ENCODE peak calls at places on chromosomes 7 and 10, in four cellular contexts. G, V, H and F are unnamed samples.

GRCh38 chr7:28354601-28355062 is 57.7 kb upstream of the CREB5 start:
- DNase-seq in G (peak; percentile 95), V (peak; percentile 97), H (no peak), F (peak; percentile 98)

GRCh38 chr7:41877118-41877517 is 174.2 kb upstream of the INHBA start:
- DNase-seq in G (no peak), V (no peak), H (no peak), F (no peak)

GRCh38 chr10:115951242-115951641 is 321.8 kb downstream of the GFRA1 start:
- DNase-seq in G (no peak), V (no peak), H (no peak), F (no peak)

GRCh38 chr7:50837965-50838364 is 55.3 kb upstream of the GRB10 start:
- DNase-seq in G (peak; percentile 92), V (peak; percentile 72), H (no peak), F (no peak)

GRCh38 chr10:35426657-35427056 is 90.3 kb downstream of the CCNY start:
- DNase-seq in G (no peak), V (no peak), H (no peak), F (no peak)

GRCh38 chr10:17685227-17685840 is 41.4 kb downstream of the STAM start:
- DNase-seq in G (no peak), V (no peak), H (no peak), F (no peak)

GRCh38 chr7:85516675-85517074 is 329.8 kb upstream of the SEMA3D start:
- DNase-seq in G (no peak), V (peak; percentile 37), H (no peak), F (no peak)

GRCh38 chr10:96995851-96996250 is 163.8 kb downstream of the LCOR start:
- DNase-seq in G (no peak), V (peak; percentile 29), H (no peak), F (no peak)

GRCh38 chr7:2116086-2116810 is 116.5 kb downstream of the MAD1L1 start:
- DNase-seq in G (no peak), V (no peak), H (peak; percentile 22), F (no peak)

GRCh38 chr7:119720541-119720940 is 552.4 kb upstream of the KCND2 start:
- DNase-seq in G (peak; percentile 82), V (peak; percentile 59), H (no peak), F (peak; percentile 85)

GRCh38 chr7:157405914-157406810 is 69.4 kb downstream of the DNAJB6 start:
- DNase-seq in G (no peak), V (peak; percentile 37), H (no peak), F (no peak)

GRCh38 chr10:62527019-62527827 is 153.1 kb downstream of the ZNF365 start:
- DNase-seq in G (no peak), V (no peak), H (no peak), F (no peak)

GRCh38 chr10:104308439-104308903 is 29.8 kb downstream of the ITPRIP start:
- DNase-seq in G (no peak), V (no peak), H (no peak), F (no peak)

GRCh38 chr10:12768156-12768731 is 233.3 kb downstream of the CCDC3 start:
- DNase-seq in G (peak; percentile 85), V (no peak), H (no peak), F (peak; percentile 65)

GRCh38 chr10:110420401-110421193 is 77.1 kb upstream of the DUSP5 start:
- DNase-seq in G (peak; percentile 34), V (peak; percentile 47), H (no peak), F (no peak)

GRCh38 chr7:95404316-95404715 is 8.1 kb upstream of the PON3 start:
- DNase-seq in G (peak; percentile 69), V (no peak), H (no peak), F (peak; percentile 40)

GRCh38 chr7:69624842-69625637 is 26.8 kb downstream of the AUTS2 start:
- DNase-seq in G (no peak), V (no peak), H (no peak), F (no peak)

GRCh38 chr10:99938563-99938962 is 71.2 kb downstream of the DNMBP start:
- DNase-seq in G (no peak), V (no peak), H (no peak), F (peak; percentile 29)

GRCh38 chr10:69439813-69440506 is 11.3 kb upstream of the TSPAN15 start:
- DNase-seq in G (peak; percentile 28), V (peak; percentile 50), H (peak; percentile 30), F (no peak)

GRCh38 chr7:150357771-150358427 is 10.7 kb upstream of the REPIN1 start:
- DNase-seq in G (peak; percentile 60), V (no peak), H (no peak), F (no peak)

GRCh38 chr7:42373285-42373684 is 136.3 kb upstream of the GLI3 start:
- DNase-seq in G (no peak), V (no peak), H (no peak), F (no peak)

GRCh38 chr10:113736576-113736975 is 14.9 kb upstream of the PLEKHS1 start:
- DNase-seq in G (no peak), V (no peak), H (no peak), F (no peak)

GRCh38 chr7:151954866-151955820 is 1.1 kb upstream of the GALNTL5 start:
- DNase-seq in G (no peak), V (no peak), H (no peak), F (no peak)

GRCh38 chr7:100119701-100120517 is 475 bp downstream of the CNPY4 start:
- DNase-seq in G (peak; percentile 16), V (peak; percentile 54), H (peak; percentile 45), F (peak; percentile 58)